ENCODE peak calls at places on chromosomes 7 and 10, in seven cellular contexts. E is neuronal stem cell, D is esophagus squamous epithelium, Y is heart left ventricle, G is Peyer's patch, V is hepatocyte, M is endodermal cell. Z is an unnamed sample.
A peak's percentile ranks its signal among the peaks of the same experiment; 100 is the strongest.

GRCh38 chr7:136925049-136925448 is 56.6 kb downstream of the CHRM2 start:
- DNase-seq in G (no peak), D (no peak), Y (no peak), E (no peak), V (no peak), M (no peak), Z (no peak)

GRCh38 chr7:82841828-82842227 is 320.9 kb downstream of the PCLO start:
- DNase-seq in E (no peak), M (no peak), D (no peak), G (no peak), V (no peak), Y (no peak), Z (no peak)

GRCh38 chr10:63542835-63543575 is 21.8 kb downstream of the REEP3 start:
- DNase-seq in M (no peak), Y (no peak), E (no peak), V (peak; percentile 14), D (no peak), G (no peak), Z (no peak)

GRCh38 chr7:98105942-98106544 is 619 bp upstream of the LMTK2 start:
- DNase-seq in G (no peak), V (peak; percentile 28), D (no peak), M (no peak), E (no peak), Y (no peak), Z (peak; percentile 60)

GRCh38 chr10:43254881-43255643 is 11.8 kb downstream of the RASGEF1A start:
- DNase-seq in V (no peak), D (no peak), M (no peak), G (peak; percentile 12), E (no peak), Y (peak; percentile 14), Z (peak; percentile 26)

GRCh38 chr10:4181690-4182089 is 396.7 kb upstream of the KLF6 start:
- DNase-seq in G (no peak), Y (no peak), D (no peak), M (no peak), E (no peak), V (no peak), Z (no peak)

GRCh38 chr7:141654551-141654950 is 47.4 kb downstream of the DENND11 start:
- DNase-seq in M (peak; percentile 88), Y (peak; percentile 45), V (peak; percentile 79), G (peak; percentile 60), D (no peak), E (peak; percentile 55), Z (peak; percentile 44)

GRCh38 chr10:116053910-116054309 is 219.1 kb downstream of the GFRA1 start:
- DNase-seq in G (no peak), M (peak; percentile 58), E (no peak), D (no peak), V (no peak), Y (no peak), Z (no peak)

GRCh38 chr7:110010379-110010778 is 1080.5 kb upstream of the LRRN3 start:
- DNase-seq in Y (no peak), E (no peak), V (peak; percentile 31), D (no peak), M (peak; percentile 60), G (no peak), Z (no peak)

DNA sequence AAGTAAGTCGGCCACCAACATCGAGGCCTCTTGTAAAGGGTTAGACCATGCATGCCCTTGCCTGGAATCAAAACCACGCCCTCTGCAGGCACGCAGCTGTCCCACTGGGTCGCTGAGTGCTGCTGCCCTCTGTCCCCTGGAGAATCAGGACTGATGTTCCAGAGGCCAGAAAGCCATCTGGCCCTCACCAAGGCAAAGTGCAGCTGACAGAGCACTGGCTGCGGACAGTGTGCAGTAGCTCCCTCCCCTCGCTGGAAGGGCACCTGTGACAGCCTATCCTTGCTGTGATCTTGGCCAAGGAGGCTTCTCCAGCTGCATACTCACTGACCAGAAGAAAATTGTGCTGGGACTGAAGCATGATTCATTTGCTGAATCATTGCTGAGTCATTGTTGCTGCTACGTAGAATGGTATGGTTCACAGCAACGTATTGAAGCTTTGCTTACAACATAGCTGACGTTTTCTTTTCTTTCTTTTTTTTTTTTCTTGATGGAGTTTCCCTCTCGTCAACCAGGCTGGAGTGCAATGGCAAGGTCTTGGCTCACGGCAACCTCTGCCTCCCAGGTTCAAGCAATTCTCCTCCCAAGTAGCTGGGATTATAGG is 30.4 kb downstream of the DDC start:
- DNase-seq in D (no peak), Y (no peak), V (peak; percentile 76), M (peak; percentile 67), G (no peak), E (no peak), Z (no peak)
- H3K4me1 ChIP-seq in D (peaks cover 3% of the 10 kb centered on the region), Y (no peaks in the 10 kb centered on the region), V (peaks cover 31% of the 10 kb centered on the region), M (no peaks in the 10 kb centered on the region), G (peaks cover 3% of the 10 kb centered on the region), E (peaks cover 3% of the 10 kb centered on the region), Z (peaks cover 5% of the 10 kb centered on the region)

GRCh38 chr10:68230268-68230667 is 1.6 kb downstream of the ATOH7 start:
- DNase-seq in V (no peak), M (no peak), G (no peak), E (no peak), Y (no peak), D (no peak), Z (no peak)
- H3K4me3 ChIP-seq in V (no peak overlapping the region), M (no peak overlapping the region), G (no peak overlapping the region), E (no peak overlapping the region), Y (no peak overlapping the region), D (no peak overlapping the region), Z (no peak overlapping the region)

GRCh38 chr7:90592036-90592435 is 4.1 kb upstream of the CDK14 start:
- DNase-seq in Y (no peak), E (no peak), D (no peak), M (no peak), V (no peak), G (no peak), Z (no peak)
- H3K9me3 ChIP-seq in Y (no peaks in the 10 kb centered on the region), E (no peaks in the 10 kb centered on the region), D (no peaks in the 10 kb centered on the region), M (no peaks in the 10 kb centered on the region), V (no peaks in the 10 kb centered on the region), G (no peaks in the 10 kb centered on the region), Z (no peaks in the 10 kb centered on the region)

DNA sequence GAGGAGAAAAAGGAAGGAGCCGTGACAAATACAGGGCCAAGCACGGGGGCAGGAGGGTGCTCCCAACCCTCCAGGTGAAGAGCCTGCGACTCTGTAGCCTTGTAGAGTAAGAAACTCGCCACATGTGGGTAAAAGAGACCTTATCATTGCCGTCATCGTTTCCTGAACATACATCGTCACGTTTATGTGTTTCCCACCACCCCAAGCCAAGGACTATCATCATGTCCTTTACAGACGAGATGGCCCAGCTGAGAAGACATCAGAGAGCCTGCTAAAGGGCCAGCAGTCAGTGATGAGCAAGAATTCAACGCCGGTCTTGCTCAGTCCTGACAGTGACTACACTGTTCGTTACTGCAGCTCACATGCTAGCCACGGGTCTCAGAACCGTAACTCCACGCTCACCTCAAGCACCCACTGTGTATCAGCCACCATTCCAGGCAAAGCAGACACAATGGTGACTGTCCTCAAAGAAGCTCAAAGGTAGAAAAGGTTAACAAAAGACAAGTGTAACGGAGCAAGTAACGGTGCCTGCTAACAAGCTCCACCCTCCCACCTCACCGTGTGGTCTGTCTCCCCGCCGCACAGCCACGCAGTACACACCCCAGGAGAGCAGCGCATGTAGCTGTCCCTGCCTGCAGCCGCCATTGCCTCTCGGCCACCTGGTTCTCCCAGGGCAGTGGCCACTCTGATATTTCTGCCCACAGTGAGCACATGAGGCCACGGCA is 147.8 kb downstream of the MAD1L1 start:
- DNase-seq in G (no peak), D (no peak), M (no peak), E (no peak), Y (no peak), V (no peak), Z (no peak)
- H3K4me1 ChIP-seq in G (no peaks in the 10 kb centered on the region), D (no peaks in the 10 kb centered on the region), M (peaks cover 2% of the 10 kb centered on the region), E (peaks cover 15% of the 10 kb centered on the region), Y (no peaks in the 10 kb centered on the region), V (peaks cover 3% of the 10 kb centered on the region), Z (no peaks in the 10 kb centered on the region)

DNA sequence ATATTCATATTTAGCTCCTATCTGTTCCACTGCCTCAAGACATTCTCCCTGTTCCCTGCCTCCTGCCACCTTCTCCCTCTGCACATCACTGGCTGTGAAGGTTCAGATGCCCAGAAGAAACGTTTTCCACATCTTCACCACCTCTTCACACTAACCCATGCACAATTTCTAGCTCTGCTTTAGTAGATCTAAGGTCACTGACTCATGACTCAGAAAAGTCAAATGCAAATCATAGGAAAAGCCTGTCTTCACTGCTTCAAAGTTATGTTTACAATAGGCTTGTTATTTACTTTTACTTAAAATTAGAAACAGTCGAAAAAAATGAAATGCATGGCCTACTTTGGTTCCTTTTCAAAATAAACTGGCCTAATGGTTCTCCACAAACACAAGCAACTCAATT is 2.5 kb downstream of the SCRN1 start:
- DNase-seq in D (no peak), V (peak; percentile 19), M (no peak), E (no peak), G (no peak), Y (no peak), Z (no peak)
- H3K4me3 ChIP-seq in D (no peak overlapping the region), V (peak overlapping the region; percentile 31), M (peak overlapping the region; percentile 85), E (no peak overlapping the region), G (no peak overlapping the region), Y (no peak overlapping the region), Z (no peak overlapping the region)